ENCODE peak calls at places on chromosome 17, in five cellular contexts. J, X, L, V and T are unnamed samples.

GRCh38 chr17:38704645-38705522 is at the start of gene MLLT6:
- DNase-seq in L (peak), V (peak), J (peak), X (peak), T (peak)

GRCh38 chr17:47897561-47897960 is 1.5 kb downstream of the SP2 start:
- DNase-seq in L (no peak), V (no peak), X (no peak), J (no peak), T (no peak)

GRCh38 chr17:54261465-54261864 is 438.7 kb downstream of the KIF2B start:
- DNase-seq in J (no peak), X (no peak), V (no peak), L (no peak), T (no peak)

GRCh38 chr17:60421273-60422161 is 772 bp upstream of the CHCT1 start:
- DNase-seq in V (peak), X (peak), L (peak), J (peak), T (no peak)

GRCh38 chr17:78580277-78580804 is 3.1 kb upstream of the DNAH17 start:
- DNase-seq in J (no peak), X (no peak), L (peak), V (no peak), T (no peak)

GRCh38 chr17:28975634-28976033 is 24.3 kb upstream of the PHF12 start:
- DNase-seq in X (no peak), L (no peak), J (no peak), V (no peak), T (no peak)

GRCh38 chr17:81429353-81429774 is 34.1 kb downstream of the BAHCC1 start:
- DNase-seq in V (peak), J (no peak), X (no peak), L (peak), T (no peak)

GRCh38 chr17:35684046-35684802 is 47.2 kb upstream of the RASL10B start:
- DNase-seq in V (peak), X (no peak), J (no peak), L (no peak), T (no peak)

GRCh38 chr17:62119373-62119772 is 54.3 kb upstream of the MED13 start:
- DNase-seq in X (no peak), V (no peak), J (no peak), L (no peak), T (no peak)

GRCh38 chr17:39643271-39643670 is 6.3 kb downstream of the STARD3 start:
- DNase-seq in L (no peak), V (peak), J (no peak), X (no peak), T (no peak)

GRCh38 chr17:73343168-73343634 is 31.4 kb upstream of the CDC42EP4 start:
- DNase-seq in X (no peak), L (peak), V (no peak), J (no peak), T (no peak)

GRCh38 chr17:73091410-73091769 is 1.1 kb downstream of the SLC39A11 start:
- DNase-seq in L (no peak), V (no peak), X (no peak), J (no peak), T (no peak)

GRCh38 chr17:48492401-48493298 is 38.2 kb downstream of the HOXB1 start:
- DNase-seq in L (peak), V (peak), J (peak), X (peak), T (peak)

GRCh38 chr17:74089869-74090464 is 113.5 kb upstream of the RPL38 start:
- DNase-seq in V (peak), L (peak), X (peak), J (peak), T (peak)

GRCh38 chr17:50203589-50204345 is 2.3 kb upstream of the COL1A1 start:
- DNase-seq in V (peak), L (peak), X (no peak), J (no peak), T (no peak)

GRCh38 chr17:64148017-64148631 is 18.2 kb upstream of the ERN1 start:
- DNase-seq in L (no peak), V (no peak), X (no peak), J (no peak), T (no peak)